ENCODE peak calls at places on chromosomes 5 and 9, in eight cellular contexts. B is GM23338, P is upper lobe of left lung, A is HL-60, I is HCT116, U is SK-N-SH, C is suprapubic skin, T is breast epithelium. R is an unnamed sample.

GRCh38 chr5:133709074-133709676 is 96.8 kb upstream of the FSTL4 start:
- DNase-seq in B (no peak), P (peak), A (no peak), I (no peak), U (no peak), C (peak), T (no peak), R (no peak)

GRCh38 chr9:70614786-70615565 is 200.5 kb upstream of the KLF9 start:
- DNase-seq in B (no peak), P (no peak), A (no peak), I (no peak), U (no peak), C (no peak), T (no peak), R (no peak)

GRCh38 chr9:120337131-120337530 is 242.8 kb downstream of the CDK5RAP2 start:
- DNase-seq in B (no peak), P (no peak), A (no peak), I (no peak), U (no peak), C (no peak), T (no peak), R (no peak)

GRCh38 chr5:72584466-72584865 is 77.3 kb upstream of the ZNF366 start:
- DNase-seq in B (no peak), P (no peak), A (no peak), I (no peak), U (no peak), C (no peak), T (no peak), R (no peak)

GRCh38 chr9:70389642-70390266 is 24.7 kb downstream of the KLF9 start:
- DNase-seq in B (no peak), P (no peak), A (no peak), I (no peak), U (no peak), C (no peak), T (no peak), R (no peak)

GRCh38 chr5:136082390-136083193 is 50.1 kb upstream of the SMAD5 start:
- DNase-seq in B (peak), P (peak), A (peak), I (peak), U (peak), C (no peak), T (peak), R (peak)

GRCh38 chr9:85610074-85610855 is 131.5 kb downstream of the AGTPBP1 start:
- DNase-seq in B (peak), P (no peak), A (peak), I (peak), U (peak), C (no peak), T (no peak), R (peak)

GRCh38 chr5:109805882-109806281 is 116.2 kb downstream of the MAN2A1 start:
- DNase-seq in B (peak), P (no peak), A (no peak), I (no peak), U (no peak), C (no peak), T (no peak), R (no peak)

GRCh38 chr5:5126444-5126843 is 13.7 kb upstream of the ADAMTS16 start:
- DNase-seq in B (no peak), P (no peak), A (no peak), I (no peak), U (no peak), C (no peak), T (no peak), R (no peak)

GRCh38 chr5:116573279-116573616 is 1.4 kb downstream of the SEMA6A start:
- DNase-seq in B (no peak), P (no peak), A (no peak), I (no peak), U (peak), C (no peak), T (peak), R (peak)

GRCh38 chr5:61416410-61416809 is 84.4 kb downstream of the ZSWIM6 start:
- DNase-seq in B (no peak), P (no peak), A (no peak), I (peak), U (no peak), C (no peak), T (no peak), R (no peak)

DNA sequence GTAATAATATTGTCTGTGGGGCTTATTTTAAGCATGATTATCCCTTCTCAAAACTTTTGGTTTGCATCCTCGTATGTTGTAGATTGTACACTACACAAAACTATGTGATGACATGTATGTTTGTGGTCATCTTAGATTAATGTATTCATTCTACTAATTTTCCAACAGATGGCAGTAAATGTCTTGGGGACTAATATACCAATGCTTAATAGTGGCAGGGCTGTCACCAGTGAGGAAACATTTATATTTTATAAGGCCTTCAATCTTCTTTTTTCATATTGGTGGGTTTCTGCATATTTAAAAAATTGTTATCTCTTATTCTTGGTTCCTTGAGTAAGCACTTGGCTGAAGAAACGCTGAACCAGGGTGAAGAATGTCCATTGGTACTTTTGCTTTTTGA is 530.4 kb downstream of the RASEF start:
- DNase-seq in B (no peak), P (no peak), A (no peak), I (no peak), U (peak), C (no peak), T (no peak), R (no peak)
- TF ChIP-seq CTCF in B (peak), P (no peak), A (no peak), I (no peak), U (peak), C (no peak), T (peak), R (peak)

GRCh38 chr9:28808042-28808441 is 1234.8 kb upstream of the C9orf72 start:
- DNase-seq in B (no peak), P (no peak), A (no peak), I (no peak), U (peak), C (no peak), T (no peak), R (no peak)
- TF ChIP-seq POLR2AphosphoS5 in B (no peak), P (no peak), A (no peak), I (no peak), U (peak), C (no peak), T (no peak), R (no peak)

GRCh38 chr9:125241000-125241862 is at the start of gene HSPA5:
- DNase-seq in B (peak), P (peak), A (peak), I (peak), U (peak), C (peak), T (peak), R (peak)

GRCh38 chr9:125241863-125242739 is 958 bp upstream of the HSPA5 start:
- DNase-seq in B (no peak), P (peak), A (no peak), I (no peak), U (peak), C (peak), T (peak), R (no peak)

GRCh38 chr9:125240649-125240999 is 519 bp downstream of the HSPA5 start:
- DNase-seq in B (peak), P (peak), A (peak), I (no peak), U (no peak), C (no peak), T (peak), R (no peak)

GRCh38 chr9:125246261-125246667 is 5.1 kb upstream of the HSPA5 start:
- DNase-seq in B (no peak), P (no peak), A (no peak), I (no peak), U (no peak), C (no peak), T (no peak), R (no peak)

DNA sequence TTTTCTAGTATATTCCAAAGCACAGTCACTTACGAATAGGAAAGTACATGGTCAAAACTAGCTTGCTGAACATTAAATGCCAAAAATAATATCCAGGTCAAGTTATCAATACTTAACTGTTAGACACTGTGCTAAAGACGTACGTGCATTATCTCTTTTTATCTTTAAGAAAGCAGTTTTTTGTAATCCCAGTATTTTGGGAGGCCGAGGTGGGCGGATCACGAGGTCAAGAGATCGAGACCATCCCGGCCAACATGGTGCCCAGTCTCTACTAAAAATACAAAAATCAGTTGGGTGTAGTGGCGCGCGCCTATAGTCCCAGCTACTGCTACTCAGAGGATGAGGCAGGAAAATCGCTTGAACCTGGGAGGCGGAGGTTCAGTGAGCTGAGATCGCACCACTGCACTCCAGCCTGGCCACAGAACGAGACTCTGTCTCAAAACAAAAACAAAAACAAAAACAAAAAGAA is 2.7 kb upstream of the HSPA5 start:
- DNase-seq in B (no peak), P (no peak), A (no peak), I (no peak), U (no peak), C (no peak), T (no peak), R (no peak)
- H3K27ac ChIP-seq in B (peak), P (no peak), A (peak), I (peak), U (no peak), C (no peak), T (no peak), R (no peak)

GRCh38 chr9:95507456-95508241 is 9.1 kb downstream of the PTCH1 start:
- DNase-seq in B (peak), P (peak), A (no peak), I (peak), U (peak), C (peak), T (no peak), R (peak)
- TF ChIP-seq CTCF in B (no peak), P (peak), A (no peak), I (no peak), U (no peak), C (no peak), T (no peak), R (no peak)

DNA sequence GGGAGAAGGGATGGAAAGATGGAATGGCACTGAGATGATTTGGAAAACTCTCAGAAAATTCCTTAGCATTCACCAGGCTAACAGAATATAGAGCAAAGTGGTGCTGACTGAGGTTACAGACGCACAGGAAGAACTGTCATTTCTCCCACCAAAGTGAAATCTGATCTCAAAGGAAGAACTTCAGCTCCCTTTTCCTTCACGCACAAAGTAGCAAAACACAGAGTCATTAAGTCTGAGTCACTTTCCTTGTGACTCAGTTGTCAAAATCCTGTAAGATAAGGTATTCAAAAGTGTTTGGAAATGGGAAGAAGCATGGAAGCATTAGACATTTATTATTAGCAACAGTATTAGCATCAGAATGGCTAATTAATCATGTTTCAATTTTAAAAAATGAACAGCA is 11.7 kb downstream of the MPDZ start:
- DNase-seq in B (peak), P (no peak), A (no peak), I (no peak), U (no peak), C (no peak), T (no peak), R (no peak)
- TF ChIP-seq POLR2AphosphoS5 in B (no peak), P (no peak), A (no peak), I (no peak), U (no peak), C (no peak), T (no peak), R (peak)

GRCh38 chr5:114332925-114333324 is 28.9 kb upstream of the KCNN2 start:
- DNase-seq in B (no peak), P (no peak), A (no peak), I (no peak), U (no peak), C (no peak), T (no peak), R (no peak)
- H3K27ac ChIP-seq in B (no peak), P (peak), A (no peak), I (no peak), U (no peak), C (no peak), T (no peak), R (peak)

DNA sequence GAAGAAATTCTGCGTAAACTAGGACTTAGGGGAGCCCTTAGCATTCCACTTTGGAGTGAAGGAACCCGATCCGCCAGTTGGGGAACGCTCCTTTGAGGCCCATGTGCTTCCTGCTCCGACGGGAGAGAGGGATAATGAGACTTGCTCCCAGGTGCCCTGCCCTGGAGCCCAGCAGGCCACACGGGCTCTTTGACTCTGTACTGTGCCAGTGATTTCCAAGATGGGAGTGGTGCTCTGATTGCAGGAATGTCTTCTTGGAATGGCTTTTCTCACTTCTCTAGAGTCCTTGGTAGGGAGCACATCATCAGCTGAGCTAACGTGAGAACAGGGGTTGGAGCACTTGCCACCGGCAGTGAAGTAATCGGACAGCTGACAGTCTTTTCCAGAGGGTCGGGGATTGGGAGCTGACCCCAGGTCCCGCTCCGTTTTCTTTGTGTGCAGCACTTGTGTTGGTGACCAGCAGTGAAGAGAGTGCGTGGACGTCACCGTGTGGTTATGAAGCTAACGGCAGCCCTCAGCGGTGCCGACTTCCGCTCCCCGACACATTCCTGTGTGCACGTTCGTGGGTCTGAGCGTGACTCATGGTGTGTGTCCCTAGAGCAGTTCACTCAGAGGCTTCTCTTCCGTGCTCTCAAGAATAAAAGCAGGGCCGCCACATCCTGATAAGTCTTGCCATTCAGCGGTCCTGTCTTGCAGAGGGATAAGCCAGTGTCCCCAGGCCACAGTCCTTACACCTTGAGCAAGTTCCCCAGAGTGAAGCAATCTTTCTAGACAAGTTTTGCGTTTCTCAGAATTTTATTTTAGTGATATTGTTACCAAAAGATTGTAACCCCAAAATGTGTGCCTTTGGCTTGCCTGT is 25.6 kb downstream of the ABL1 start:
- DNase-seq in B (peak), P (peak), A (no peak), I (peak), U (no peak), C (peak), T (no peak), R (no peak)
- TF ChIP-seq CTCF in B (no peak), P (peak), A (no peak), I (no peak), U (peak), C (peak), T (no peak), R (no peak)

GRCh38 chr9:136667217-136667939 is 4.7 kb downstream of the EGFL7 start:
- DNase-seq in B (no peak), P (no peak), A (no peak), I (no peak), U (no peak), C (no peak), T (no peak), R (no peak)

GRCh38 chr9:136665111-136665703 is 2.5 kb downstream of the EGFL7 start:
- DNase-seq in B (peak), P (no peak), A (no peak), I (no peak), U (peak), C (no peak), T (no peak), R (no peak)

GRCh38 chr9:136664799-136665082 is 2.0 kb downstream of the EGFL7 start:
- DNase-seq in B (peak), P (no peak), A (no peak), I (no peak), U (no peak), C (no peak), T (no peak), R (no peak)

GRCh38 chr9:136666364-136667216 is 3.9 kb downstream of the EGFL7 start:
- DNase-seq in B (peak), P (no peak), A (no peak), I (no peak), U (no peak), C (no peak), T (no peak), R (no peak)

DNA sequence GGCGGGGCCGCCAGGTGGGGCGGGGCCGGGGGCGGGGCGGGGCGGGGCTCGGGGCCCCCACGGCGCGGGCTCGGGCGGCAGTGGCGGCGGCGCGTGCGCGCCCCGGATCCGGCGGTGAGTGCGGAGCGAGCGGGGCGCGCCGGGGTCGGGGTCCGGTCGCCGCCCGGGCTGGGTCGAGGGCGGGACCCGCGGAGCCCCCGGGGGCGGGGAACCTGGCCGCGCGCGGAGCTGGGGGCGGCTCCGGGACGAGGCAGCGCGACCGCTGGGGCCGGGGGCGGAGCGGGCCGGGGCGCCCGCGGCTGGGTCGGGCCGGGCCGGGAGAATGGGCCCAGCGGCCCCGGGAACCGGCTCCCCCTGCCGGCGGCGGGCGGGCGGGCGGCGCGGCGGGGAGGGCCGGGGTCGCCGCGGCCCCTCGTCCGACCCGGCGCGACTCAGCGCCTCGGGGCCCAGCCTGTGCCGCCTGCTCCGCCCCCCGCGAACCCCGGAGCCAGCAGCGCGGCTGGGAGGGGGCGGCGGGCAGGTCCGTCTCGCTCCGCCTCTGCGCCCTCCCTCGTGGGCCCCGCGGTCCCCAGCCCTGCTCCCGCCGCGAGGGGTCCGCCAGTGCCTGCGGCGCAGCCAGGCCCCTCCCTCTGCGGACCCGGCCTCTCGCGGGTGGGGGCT is 3.1 kb downstream of the EGFL7 start:
- DNase-seq in B (peak), P (no peak), A (no peak), I (no peak), U (peak), C (no peak), T (no peak), R (no peak)
- TF ChIP-seq POLR2AphosphoS5 in B (no peak), P (no peak), A (no peak), I (peak), U (no peak), C (no peak), T (no peak), R (no peak)

R was measured in prostate gland.